ENCODE peak calls at places on chromosome 17, in five cellular contexts. R is glutamatergic neuron, Z is left ventricle myocardium superior, W is immature natural killer cell, U is cardiac septum. N is an unnamed sample.

GRCh38 chr17:12328204-12328603 is 307.5 kb downstream of the MAP2K4 start:
- DNase-seq in R (no peak), U (no peak), Z (no peak), W (no peak), N (no peak)

GRCh38 chr17:39566092-39566491 is 41.6 kb downstream of the NEUROD2 start:
- DNase-seq in Z (no peak), U (no peak), W (no peak), R (no peak), N (no peak)

GRCh38 chr17:27453466-27453865 is 2.8 kb upstream of the KSR1 start:
- DNase-seq in Z (no peak), R (no peak), U (no peak), W (peak; percentile 30), N (no peak)

GRCh38 chr17:47897561-47897960 is 1.5 kb downstream of the SP2 start:
- DNase-seq in U (no peak), R (no peak), Z (no peak), W (no peak), N (no peak)

GRCh38 chr17:81414751-81415516 is 19.7 kb downstream of the BAHCC1 start:
- DNase-seq in R (no peak), W (no peak), U (no peak), Z (no peak), N (no peak)

GRCh38 chr17:15501788-15502187 is 34.4 kb upstream of the CDRT4 start:
- DNase-seq in Z (no peak), W (no peak), R (no peak), U (no peak), N (no peak)

GRCh38 chr17:1188812-1189211 is 9.0 kb upstream of the ABR start:
- DNase-seq in U (no peak), R (no peak), Z (peak; percentile 90), W (no peak), N (no peak)

GRCh38 chr17:48513653-48514482 is 16.9 kb downstream of the HOXB1 start:
- DNase-seq in U (no peak), W (no peak), Z (no peak), R (no peak), N (no peak)

GRCh38 chr17:79942011-79942405 is 93.7 kb downstream of the TBC1D16 start:
- DNase-seq in Z (peak; percentile 12), W (no peak), U (no peak), R (peak; percentile 21), N (no peak)

GRCh38 chr17:32486091-32486700 is 597 bp upstream of the CDK5R1 start:
- DNase-seq in R (peak; percentile 88), Z (peak; percentile 86), U (peak; percentile 86), W (peak; percentile 78), N (peak; percentile 95)

GRCh38 chr17:60170835-60171752 is 21.3 kb downstream of the CA4 start:
- DNase-seq in R (no peak), W (no peak), U (no peak), Z (no peak), N (no peak)

GRCh38 chr17:62188713-62189112 is 123.6 kb upstream of the MED13 start:
- DNase-seq in R (no peak), W (no peak), Z (no peak), U (no peak), N (no peak)

GRCh38 chr17:13557077-13557476 is 44.7 kb downstream of the HS3ST3A1 start:
- DNase-seq in R (no peak), W (no peak), U (no peak), Z (no peak), N (no peak)